ENCODE peak calls at places on chromosomes 5 and 9, in four cellular contexts. H is HCT116, G is SJCRH30, M is ovary. D is an unnamed sample. For H3K9me3, the result is how much of the 10 kb centered on the place peaks cover.

GRCh38 chr9:112890106-112891081 is at the start of gene SLC46A2:
- DNase-seq in H (no peak), G (no peak), M (no peak), D (peak)

GRCh38 chr5:142320851-142321560 is 3.8 kb downstream of the SPRY4 start:
- DNase-seq in H (no peak), G (peak), M (no peak), D (no peak)

GRCh38 chr9:124267271-124267807 is 9.6 kb downstream of the NEK6 start:
- DNase-seq in H (no peak), G (peak), M (no peak), D (peak)

GRCh38 chr5:74953601-74953960 is 87.4 kb upstream of the FAM169A start:
- DNase-seq in H (no peak), G (no peak), M (no peak), D (no peak)

GRCh38 chr5:58979090-58979489 is 396.2 kb downstream of the RAB3C start:
- DNase-seq in H (no peak), G (no peak), M (no peak), D (peak)

GRCh38 chr5:123278284-123278683 is 144.9 kb downstream of the CEP120 start:
- DNase-seq in H (no peak), G (no peak), M (no peak), D (no peak)

GRCh38 chr9:92962303-92962649 is 15.0 kb downstream of the FGD3 start:
- DNase-seq in H (no peak), G (no peak), M (no peak), D (no peak)

GRCh38 chr9:33139421-33140228 is 27.5 kb downstream of the B4GALT1 start:
- DNase-seq in H (no peak), G (no peak), M (peak), D (peak)

GRCh38 chr9:125745682-125746016 is 1.5 kb upstream of the PBX3 start:
- DNase-seq in H (no peak), G (no peak), M (no peak), D (no peak)

GRCh38 chr5:135045488-135045887 is 11.5 kb upstream of the PITX1 start:
- DNase-seq in H (no peak), G (no peak), M (no peak), D (no peak)

GRCh38 chr5:136016945-136017530 is 11.8 kb upstream of the TGFBI start:
- DNase-seq in H (peak), G (peak), M (no peak), D (peak)

GRCh38 chr9:36166150-36166927 is 2.8 kb upstream of the CCIN start:
- DNase-seq in H (peak), G (peak), M (peak), D (peak)

GRCh38 chr5:144328505-144328904 is 157.8 kb downstream of the KCTD16 start:
- DNase-seq in H (no peak), G (peak), M (no peak), D (no peak)

GRCh38 chr9:121292801-121293241 is 24.9 kb downstream of the GSN start:
- DNase-seq in H (no peak), G (no peak), M (no peak), D (no peak)

GRCh38 chr5:179141867-179142266 is 81.7 kb downstream of the ZNF354C start:
- DNase-seq in H (no peak), G (no peak), M (no peak), D (no peak)

GRCh38 chr5:142290574-142291299 is 34.1 kb downstream of the SPRY4 start:
- DNase-seq in H (no peak), G (peak), M (no peak), D (peak)

GRCh38 chr9:119675951-119676350 is 306.7 kb upstream of the BRINP1 start:
- DNase-seq in H (no peak), G (no peak), M (no peak), D (no peak)

GRCh38 chr9:111356567-111357244 is 26.7 kb upstream of the OR2K2 start:
- DNase-seq in H (peak), G (peak), M (no peak), D (peak)

GRCh38 chr9:107948086-107948485 is 458.5 kb upstream of the KLF4 start:
- DNase-seq in H (no peak), G (no peak), M (no peak), D (no peak)

GRCh38 chr5:154648229-154648628 is 106.9 kb upstream of the LARP1 start:
- DNase-seq in H (no peak), G (no peak), M (no peak), D (no peak)

GRCh38 chr5:154644745-154645411 is 110.3 kb upstream of the LARP1 start:
- DNase-seq in H (no peak), G (no peak), M (no peak), D (no peak)

GRCh38 chr5:154647760-154648143 is 107.4 kb upstream of the LARP1 start:
- DNase-seq in H (no peak), G (no peak), M (no peak), D (no peak)

GRCh38 chr5:154646841-154647759 is 108.1 kb upstream of the LARP1 start:
- DNase-seq in H (no peak), G (no peak), M (no peak), D (peak)

GRCh38 chr5:154642499-154643245 is 112.5 kb upstream of the LARP1 start:
- DNase-seq in H (peak), G (peak), M (no peak), D (no peak)
- H3K4me3 ChIP-seq in H (no peak), G (no peak), M (no peak), D (no peak)

DNA sequence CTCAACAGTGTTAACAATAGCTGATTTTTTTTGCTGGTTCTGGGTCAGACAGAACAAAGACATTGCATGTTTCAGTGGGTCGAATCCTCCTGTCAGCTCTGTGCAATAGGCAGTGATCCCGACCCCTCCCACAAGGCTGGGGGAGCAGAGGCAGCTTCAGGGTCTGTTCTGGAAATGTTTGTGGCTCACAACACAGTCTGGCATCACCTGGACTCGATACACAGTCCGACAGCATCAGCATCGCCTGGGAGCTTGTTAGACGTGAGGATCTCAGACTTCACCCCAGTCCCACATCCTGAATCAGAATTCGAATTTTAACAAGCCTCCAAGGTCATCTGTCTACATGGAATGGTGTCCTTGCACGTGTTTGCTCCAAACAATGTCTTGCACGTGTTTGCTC is 384.7 kb downstream of the IRX2 start:
- DNase-seq in H (no peak), G (no peak), M (no peak), D (no peak)
- H3K9me3 ChIP-seq in H (under half), G (under half), M (under half), D (under half)

GRCh38 chr9:114499941-114500528 is 5.2 kb downstream of the WHRN start:
- DNase-seq in H (no peak), G (no peak), M (no peak), D (no peak)

GRCh38 chr9:114503009-114503408 is 2.3 kb downstream of the WHRN start:
- DNase-seq in H (no peak), G (no peak), M (no peak), D (no peak)

GRCh38 chr9:114500583-114501292 is 4.5 kb downstream of the WHRN start:
- DNase-seq in H (no peak), G (no peak), M (no peak), D (no peak)

GRCh38 chr9:114503522-114504340 is 1.5 kb downstream of the WHRN start:
- DNase-seq in H (no peak), G (no peak), M (no peak), D (no peak)

DNA sequence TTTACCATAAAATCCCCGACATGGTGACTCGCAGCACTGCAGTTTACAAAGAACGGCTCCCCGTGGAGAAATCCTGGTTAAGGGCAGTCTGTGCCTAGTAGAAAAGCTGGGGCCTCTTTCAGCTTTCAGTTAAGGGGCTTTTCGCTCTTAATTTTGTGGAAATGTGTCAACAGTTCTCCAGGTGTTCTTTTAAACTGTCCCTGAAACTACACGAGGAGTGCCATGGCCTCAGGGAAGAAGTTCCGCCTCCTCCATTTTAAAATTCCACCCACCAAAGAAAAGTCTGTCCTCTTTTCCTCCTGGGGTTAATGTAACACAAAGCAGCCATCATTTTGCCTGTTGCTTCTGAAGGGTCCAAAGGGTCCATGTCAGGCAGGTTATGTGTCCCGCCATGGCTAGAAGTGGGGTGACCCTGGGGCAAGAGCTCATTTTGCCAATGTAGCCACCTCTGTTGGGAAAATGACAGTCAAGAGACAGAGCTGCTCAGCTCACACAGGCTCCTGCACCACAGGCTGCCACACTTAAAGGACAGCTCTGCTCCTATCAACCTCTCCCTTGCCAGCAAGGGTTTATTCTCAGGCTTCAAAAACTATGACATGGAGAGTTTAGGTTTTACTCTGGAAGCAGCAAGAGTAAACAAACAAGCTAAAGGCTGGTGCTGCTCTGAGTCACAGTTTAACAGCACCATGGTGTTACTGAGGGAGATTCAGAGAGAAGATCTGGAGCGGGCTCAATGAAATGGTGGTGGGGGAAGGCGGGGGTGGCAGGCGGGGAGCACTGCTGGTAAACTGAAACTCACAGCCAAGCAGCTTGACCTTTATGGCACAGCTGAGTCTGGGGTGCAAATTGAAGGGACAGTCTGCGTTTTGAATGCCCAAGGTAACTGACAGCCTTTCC is 3.2 kb downstream of the WHRN start:
- DNase-seq in H (no peak), G (peak), M (no peak), D (no peak)
- H3K4me3 ChIP-seq in H (no peak), G (peak), M (peak), D (no peak)

GRCh38 chr9:22997923-22998322 is 551.3 kb downstream of the DMRTA1 start:
- DNase-seq in H (no peak), G (no peak), M (no peak), D (no peak)
- H3K9me3 ChIP-seq in H (under half), G (under half), M (under half), D (under half)

GRCh38 chr5:73443725-73444498 is 4.7 kb downstream of the FOXD1 start:
- DNase-seq in H (no peak), G (no peak), M (no peak), D (peak)
- H3K4me3 ChIP-seq in H (no peak), G (no peak), M (no peak), D (no peak)

D was measured in right cardiac atrium.